ENCODE peak calls at places on chromosomes 3 and 15, in seven cellular contexts. D is CD4-positive, alpha-beta T cell; Y is breast epithelium; Z is esophagus muscularis mucosa; H is GM19239; B is right atrium auricular region; A is amniotic stem cell. C is an unnamed sample.

GRCh38 chr3:4492240-4493007 is 724 bp upstream of the ITPR1 start:
- DNase-seq in D (peak; percentile 43), Y (peak; percentile 63), Z (peak; percentile 92), H (no peak), B (peak; percentile 74), A (no peak), C (peak; percentile 57)

GRCh38 chr15:83379574-83379973 is 67.6 kb upstream of the SH3GL3 start:
- DNase-seq in D (no peak), Y (no peak), Z (no peak), H (no peak), B (no peak), A (no peak), C (peak; percentile 60)

GRCh38 chr3:141992512-141992911 is 116.1 kb downstream of the ATP1B3 start:
- DNase-seq in D (no peak), Y (no peak), Z (no peak), H (no peak), B (no peak), A (no peak), C (no peak)

GRCh38 chr3:197019021-197019420 is 10.6 kb downstream of the MELTF start:
- DNase-seq in D (no peak), Y (no peak), Z (no peak), H (no peak), B (no peak), A (no peak), C (no peak)

GRCh38 chr3:62145086-62145757 is 228.1 kb downstream of the FEZF2 start:
- DNase-seq in D (no peak), Y (no peak), Z (no peak), H (no peak), B (no peak), A (no peak), C (no peak)

GRCh38 chr3:30677347-30677685 is 70.9 kb downstream of the TGFBR2 start:
- DNase-seq in D (no peak), Y (no peak), Z (no peak), H (no peak), B (no peak), A (no peak), C (no peak)

GRCh38 chr3:48507256-48508061 is 3.5 kb upstream of the SHISA5 start:
- DNase-seq in D (peak; percentile 70), Y (peak; percentile 67), Z (no peak), H (peak; percentile 81), B (peak; percentile 61), A (no peak), C (no peak)

GRCh38 chr15:66622677-66623076 is 56.9 kb upstream of the LCTL start:
- DNase-seq in D (no peak), Y (no peak), Z (no peak), H (no peak), B (no peak), A (no peak), C (no peak)

GRCh38 chr15:66123799-66124198 is 129.8 kb downstream of the MEGF11 start:
- DNase-seq in D (no peak), Y (no peak), Z (no peak), H (no peak), B (no peak), A (no peak), C (no peak)

GRCh38 chr3:45736707-45737106 is 47.5 kb downstream of the SACM1L start:
- DNase-seq in D (no peak), Y (no peak), Z (no peak), H (no peak), B (no peak), A (no peak), C (no peak)

GRCh38 chr3:24069045-24069444 is 124.0 kb downstream of the NR1D2 start:
- DNase-seq in D (no peak), Y (no peak), Z (no peak), H (no peak), B (no peak), A (no peak), C (peak; percentile 22)

C was measured in SW 1271.